ENCODE peak calls at places on chromosomes 1 and 21, in six cellular contexts. One of them, this sample, is unnamed.
A peak's percentile ranks its signal among the peaks of the same experiment; 100 is the strongest.

GRCh38 chr1:20153000-20153418 is 13.9 kb downstream of the PLA2G2F start:
- DNase-seq in GM12878: no peak
- DNase-seq in WTC11: peak; percentile 44
- DNase-seq in GM23338: peak; percentile 61
- DNase-seq in HepG2: no peak
- DNase-seq in H1: no peak
- DNase-seq in this sample: no peak

GRCh38 chr1:43345119-43345518 is 7.5 kb downstream of the MPL start:
- DNase-seq in GM12878: no peak
- DNase-seq in WTC11: no peak
- DNase-seq in GM23338: no peak
- DNase-seq in HepG2: no peak
- DNase-seq in H1: no peak
- DNase-seq in this sample: peak; percentile 80

GRCh38 chr1:220485131-220485530 is 42.8 kb upstream of the MARK1 start:
- DNase-seq in GM12878: no peak
- DNase-seq in WTC11: no peak
- DNase-seq in GM23338: peak; percentile 40
- DNase-seq in HepG2: no peak
- DNase-seq in H1: no peak
- DNase-seq in this sample: no peak

GRCh38 chr1:160774886-160775719 is 20.9 kb upstream of the LY9 start:
- DNase-seq in GM12878: no peak
- DNase-seq in WTC11: no peak
- DNase-seq in GM23338: no peak
- DNase-seq in HepG2: no peak
- DNase-seq in H1: no peak
- DNase-seq in this sample: no peak

GRCh38 chr1:151976015-151976343 is 17.7 kb downstream of the S100A10 start:
- DNase-seq in GM12878: no peak
- DNase-seq in WTC11: no peak
- DNase-seq in GM23338: no peak
- DNase-seq in HepG2: no peak
- DNase-seq in H1: no peak
- DNase-seq in this sample: peak; percentile 75

GRCh38 chr21:14080040-14080763 is 130.6 kb downstream of the LIPI start:
- DNase-seq in GM12878: no peak
- DNase-seq in WTC11: no peak
- DNase-seq in GM23338: peak; percentile 38
- DNase-seq in HepG2: no peak
- DNase-seq in H1: no peak
- DNase-seq in this sample: no peak

GRCh38 chr1:59505596-59506028 is 208.7 kb downstream of the FGGY start:
- DNase-seq in GM12878: no peak
- DNase-seq in WTC11: no peak
- DNase-seq in GM23338: no peak
- DNase-seq in HepG2: no peak
- DNase-seq in H1: no peak
- DNase-seq in this sample: no peak

GRCh38 chr1:31476891-31477846 is 64.2 kb downstream of the SERINC2 start:
- DNase-seq in GM12878: peak; percentile 77
- DNase-seq in WTC11: no peak
- DNase-seq in GM23338: no peak
- DNase-seq in HepG2: no peak
- DNase-seq in H1: no peak
- DNase-seq in this sample: no peak

GRCh38 chr1:19596065-19596718 is 47.9 kb upstream of the NBL1 start:
- DNase-seq in GM12878: no peak
- DNase-seq in WTC11: peak; percentile 14
- DNase-seq in GM23338: no peak
- DNase-seq in HepG2: no peak
- DNase-seq in H1: no peak
- DNase-seq in this sample: no peak

GRCh38 chr1:106746448-106747085 is 309.9 kb upstream of the PRMT6 start:
- DNase-seq in GM12878: no peak
- DNase-seq in WTC11: no peak
- DNase-seq in GM23338: peak; percentile 43
- DNase-seq in HepG2: no peak
- DNase-seq in H1: no peak
- DNase-seq in this sample: no peak

GRCh38 chr1:206739411-206740076 is 31.0 kb upstream of the IL19 start:
- DNase-seq in GM12878: peak; percentile 99
- DNase-seq in WTC11: no peak
- DNase-seq in GM23338: peak; percentile 32
- DNase-seq in HepG2: no peak
- DNase-seq in H1: no peak
- DNase-seq in this sample: no peak

GRCh38 chr1:236576004-236576403 is 28.3 kb downstream of the HEATR1 start:
- DNase-seq in GM12878: no peak
- DNase-seq in WTC11: no peak
- DNase-seq in GM23338: no peak
- DNase-seq in HepG2: no peak
- DNase-seq in H1: no peak
- DNase-seq in this sample: no peak
- TF ChIP-seq CREB1 in GM12878: no peak
- TF ChIP-seq CREB1 in WTC11: no peak
- TF ChIP-seq CREB1 in GM23338: no peak
- TF ChIP-seq CREB1 in HepG2: no peak
- TF ChIP-seq CREB1 in H1: no peak
- TF ChIP-seq CREB1 in this sample: no peak

DNA sequence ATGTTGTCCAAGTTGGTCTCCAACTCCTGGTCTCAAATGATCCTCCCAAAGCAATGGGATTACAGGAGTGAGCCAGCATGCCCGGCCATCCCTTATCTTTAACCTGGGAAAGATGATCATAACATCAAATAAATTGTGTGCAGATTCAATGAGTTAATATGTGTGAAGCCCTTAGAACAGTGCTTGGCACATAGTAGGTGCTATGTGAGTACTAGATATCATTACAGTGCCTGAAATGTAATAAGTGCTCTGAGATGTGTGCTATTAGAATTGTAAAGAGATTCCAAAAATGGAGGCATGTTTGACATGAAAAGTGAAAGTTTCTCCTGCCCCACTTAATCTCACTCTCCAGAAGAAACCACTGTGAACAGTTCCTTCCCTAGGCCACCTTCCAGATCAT is 71.8 kb downstream of the RUNX3 start:
- DNase-seq in GM12878: no peak
- DNase-seq in WTC11: no peak
- DNase-seq in GM23338: no peak
- DNase-seq in HepG2: no peak
- DNase-seq in H1: no peak
- DNase-seq in this sample: no peak
- TF ChIP-seq CREB1 in GM12878: no peak
- TF ChIP-seq CREB1 in WTC11: no peak
- TF ChIP-seq CREB1 in GM23338: no peak
- TF ChIP-seq CREB1 in HepG2: no peak
- TF ChIP-seq CREB1 in H1: no peak
- TF ChIP-seq CREB1 in this sample: no peak

GRCh38 chr1:208002672-208003071 is 91.7 kb upstream of the CD34 start:
- DNase-seq in GM12878: no peak
- DNase-seq in WTC11: no peak
- DNase-seq in GM23338: no peak
- DNase-seq in HepG2: no peak
- DNase-seq in H1: no peak
- DNase-seq in this sample: no peak
- TF ChIP-seq CREB1 in GM12878: no peak
- TF ChIP-seq CREB1 in WTC11: no peak
- TF ChIP-seq CREB1 in GM23338: no peak
- TF ChIP-seq CREB1 in HepG2: no peak
- TF ChIP-seq CREB1 in H1: no peak
- TF ChIP-seq CREB1 in this sample: no peak

GRCh38 chr1:89850844-89851410 is 30.1 kb downstream of the LRRC8D start:
- DNase-seq in GM12878: no peak
- DNase-seq in WTC11: no peak
- DNase-seq in GM23338: no peak
- DNase-seq in HepG2: no peak
- DNase-seq in H1: no peak
- DNase-seq in this sample: no peak
- TF ChIP-seq CREB1 in GM12878: no peak
- TF ChIP-seq CREB1 in WTC11: no peak
- TF ChIP-seq CREB1 in GM23338: no peak
- TF ChIP-seq CREB1 in HepG2: no peak
- TF ChIP-seq CREB1 in H1: no peak
- TF ChIP-seq CREB1 in this sample: no peak

GRCh38 chr1:158179301-158180041 is 1.2 kb upstream of the CD1D start:
- DNase-seq in GM12878: no peak
- DNase-seq in WTC11: no peak
- DNase-seq in GM23338: no peak
- DNase-seq in HepG2: no peak
- DNase-seq in H1: no peak
- DNase-seq in this sample: no peak

GRCh38 chr1:158180741-158181576 is at the start of gene CD1D:
- DNase-seq in GM12878: no peak
- DNase-seq in WTC11: peak; percentile 64
- DNase-seq in GM23338: peak; percentile 74
- DNase-seq in HepG2: no peak
- DNase-seq in H1: peak; percentile 77
- DNase-seq in this sample: no peak

GRCh38 chr1:158176399-158176798 is 4.3 kb upstream of the CD1D start:
- DNase-seq in GM12878: no peak
- DNase-seq in WTC11: no peak
- DNase-seq in GM23338: no peak
- DNase-seq in HepG2: no peak
- DNase-seq in H1: no peak
- DNase-seq in this sample: no peak

GRCh38 chr1:158181577-158181922 is 855 bp downstream of the CD1D start:
- DNase-seq in GM12878: no peak
- DNase-seq in WTC11: no peak
- DNase-seq in GM23338: no peak
- DNase-seq in HepG2: no peak
- DNase-seq in H1: no peak
- DNase-seq in this sample: no peak

DNA sequence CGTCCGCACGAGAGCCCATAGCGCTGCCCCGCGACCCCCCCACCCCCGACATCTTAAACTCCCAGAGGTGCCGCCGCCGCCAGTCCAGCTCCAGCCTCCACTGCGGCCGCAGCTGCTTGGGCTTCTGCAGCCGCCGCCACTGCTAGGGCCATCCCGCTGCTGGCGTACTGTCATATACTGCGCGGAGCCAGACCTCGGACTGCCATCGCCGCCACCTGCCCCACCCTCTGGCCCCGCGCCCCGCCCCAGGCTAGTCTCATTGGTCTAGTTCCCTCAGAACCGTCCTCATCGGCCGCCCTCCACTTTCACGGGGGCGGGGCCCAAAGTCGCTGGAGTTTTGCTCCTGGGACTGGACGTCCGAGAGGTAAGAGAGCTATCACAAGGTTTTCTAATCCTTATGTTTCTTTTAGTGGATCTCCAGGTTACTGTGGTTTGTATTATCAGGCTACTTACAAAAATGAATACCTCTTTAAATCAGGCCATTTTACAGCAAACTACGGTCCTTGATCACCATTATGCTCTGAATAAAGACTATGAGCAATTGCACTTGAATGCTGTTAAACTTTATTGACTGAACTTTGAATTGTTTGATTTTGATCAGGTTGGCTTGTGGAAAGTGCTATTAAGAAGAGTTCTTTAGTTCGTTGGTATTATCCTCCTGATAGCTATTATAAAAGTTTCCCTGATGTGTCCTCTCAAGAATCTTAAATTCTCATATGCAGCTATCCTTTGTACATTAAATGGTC is 2.8 kb upstream of the CD1D start:
- DNase-seq in GM12878: no peak
- DNase-seq in WTC11: peak; percentile 95
- DNase-seq in GM23338: peak; percentile 97
- DNase-seq in HepG2: no peak
- DNase-seq in H1: peak; percentile 90
- DNase-seq in this sample: peak; percentile 80
- TF ChIP-seq CREB1 in GM12878: no peak
- TF ChIP-seq CREB1 in WTC11: no peak
- TF ChIP-seq CREB1 in GM23338: no peak
- TF ChIP-seq CREB1 in HepG2: no peak
- TF ChIP-seq CREB1 in H1: no peak
- TF ChIP-seq CREB1 in this sample: no peak

GRCh38 chr1:153985341-153985912 is 712 bp downstream of the RAB13 start:
- DNase-seq in GM12878: no peak
- DNase-seq in WTC11: no peak
- DNase-seq in GM23338: peak; percentile 56
- DNase-seq in HepG2: no peak
- DNase-seq in H1: peak; percentile 57
- DNase-seq in this sample: peak; percentile 80
- TF ChIP-seq CREB1 in GM12878: no peak
- TF ChIP-seq CREB1 in WTC11: no peak
- TF ChIP-seq CREB1 in GM23338: no peak
- TF ChIP-seq CREB1 in HepG2: no peak
- TF ChIP-seq CREB1 in H1: no peak
- TF ChIP-seq CREB1 in this sample: no peak

This sample was measured in K562.